ENCODE peak calls at places on chromosomes 4 and X, in seven cellular contexts. Q is ovary, T is upper lobe of left lung, E is H1, M is sigmoid colon, D is HepG2, O is A549. C is an unnamed sample.

GRCh38 chr4:85005865-85006377 is 39.4 kb upstream of the WDFY3 start:
- DNase-seq in Q (no peak), T (no peak), E (no peak), M (no peak), D (no peak), O (no peak), C (no peak)

GRCh38 chr4:8410641-8411271 is 29.8 kb downstream of the ACOX3 start:
- DNase-seq in Q (peak), T (peak), E (peak), M (no peak), D (peak), O (peak), C (no peak)

GRCh38 chrX:150940844-150941495 is 42.2 kb upstream of the HMGB3 start:
- DNase-seq in Q (no peak), T (no peak), E (no peak), M (no peak), D (no peak), O (no peak), C (no peak)

GRCh38 chr4:72555377-72555831 is 13.6 kb downstream of the ADAMTS3 start:
- DNase-seq in Q (no peak), T (no peak), E (no peak), M (no peak), D (no peak), O (no peak), C (no peak)

GRCh38 chrX:53481093-53481492 is 46.9 kb upstream of the HSD17B10 start:
- DNase-seq in Q (no peak), T (no peak), E (peak), M (no peak), D (no peak), O (peak), C (no peak)

GRCh38 chr4:116066711-116067245 is 953.4 kb upstream of the NDST4 start:
- DNase-seq in Q (no peak), T (no peak), E (no peak), M (no peak), D (no peak), O (no peak), C (no peak)

GRCh38 chr4:152999376-153000067 is 63.4 kb downstream of the FHDC1 start:
- DNase-seq in Q (no peak), T (no peak), E (no peak), M (no peak), D (no peak), O (no peak), C (no peak)

GRCh38 chr4:14856076-14856926 is 146.0 kb upstream of the CPEB2 start:
- DNase-seq in Q (no peak), T (peak), E (no peak), M (peak), D (peak), O (peak), C (peak)

GRCh38 chr4:73648478-73648877 is 28.2 kb upstream of the RASSF6 start:
- DNase-seq in Q (no peak), T (no peak), E (no peak), M (no peak), D (no peak), O (no peak), C (no peak)

GRCh38 chr4:15833801-15834200 is 55.7 kb downstream of the CD38 start:
- DNase-seq in Q (no peak), T (no peak), E (no peak), M (no peak), D (no peak), O (no peak), C (no peak)

GRCh38 chr4:88675543-88675942 is 22.1 kb downstream of the NAP1L5 start:
- DNase-seq in Q (no peak), T (no peak), E (no peak), M (no peak), D (no peak), O (no peak), C (no peak)

GRCh38 chr4:74659576-74660411 is 134.5 kb downstream of the BTC start:
- DNase-seq in Q (no peak), T (peak), E (no peak), M (no peak), D (peak), O (peak), C (no peak)

GRCh38 chr4:48681856-48682255 is 98.2 kb downstream of the FRYL start:
- DNase-seq in Q (no peak), T (no peak), E (no peak), M (no peak), D (peak), O (no peak), C (no peak)

GRCh38 chr4:87283151-87283550 is 39.5 kb downstream of the HSD17B13 start:
- DNase-seq in Q (no peak), T (no peak), E (no peak), M (no peak), D (no peak), O (no peak), C (no peak)

GRCh38 chr4:38583102-38583501 is 80.9 kb upstream of the KLF3 start:
- DNase-seq in Q (no peak), T (no peak), E (no peak), M (no peak), D (no peak), O (no peak), C (no peak)

GRCh38 chr4:121950212-121950679 is 1.6 kb downstream of the TRPC3 start:
- DNase-seq in Q (peak), T (peak), E (peak), M (peak), D (peak), O (peak), C (peak)

GRCh38 chrX:100478714-100479113 is 68.6 kb upstream of the PCDH19 start:
- DNase-seq in Q (no peak), T (no peak), E (no peak), M (no peak), D (no peak), O (no peak), C (no peak)

GRCh38 chr4:139606600-139607301 is 50.7 kb upstream of the SETD7 start:
- DNase-seq in Q (no peak), T (no peak), E (no peak), M (no peak), D (no peak), O (peak), C (no peak)

GRCh38 chr4:145670422-145670821 is 9.5 kb upstream of the C4orf51 start:
- DNase-seq in Q (no peak), T (no peak), E (no peak), M (no peak), D (no peak), O (no peak), C (no peak)

GRCh38 chr4:80156410-80156809 is 40.9 kb upstream of the PRDM8 start:
- DNase-seq in Q (no peak), T (no peak), E (no peak), M (no peak), D (no peak), O (no peak), C (no peak)

GRCh38 chr4:184120549-184121127 is 97.0 kb downstream of the ENPP6 start:
- DNase-seq in Q (no peak), T (no peak), E (no peak), M (no peak), D (no peak), O (no peak), C (peak)

GRCh38 chr4:139176299-139177048 is 544 bp downstream of the ELF2 start:
- DNase-seq in Q (peak), T (peak), E (peak), M (peak), D (peak), O (peak), C (peak)

GRCh38 chr4:95183656-95184408 is 364.9 kb downstream of the UNC5C start:
- DNase-seq in Q (no peak), T (no peak), E (no peak), M (no peak), D (no peak), O (no peak), C (no peak)

GRCh38 chr4:26062221-26062620 is 148.2 kb downstream of the SMIM20 start:
- DNase-seq in Q (no peak), T (no peak), E (no peak), M (no peak), D (no peak), O (no peak), C (no peak)

GRCh38 chr4:26000274-26000950 is 86.4 kb downstream of the SMIM20 start:
- DNase-seq in Q (no peak), T (no peak), E (peak), M (no peak), D (no peak), O (no peak), C (no peak)

GRCh38 chrX:119763175-119763574 is 4.8 kb downstream of the SOWAHD start:
- DNase-seq in Q (no peak), T (no peak), E (no peak), M (no peak), D (no peak), O (no peak), C (no peak)

GRCh38 chrX:150507251-150507856 is 61.1 kb upstream of the MTM1 start:
- DNase-seq in Q (peak), T (no peak), E (peak), M (no peak), D (no peak), O (no peak), C (no peak)

GRCh38 chr4:3285558-3286334 is 7.1 kb upstream of the RGS12 start:
- DNase-seq in Q (peak), T (peak), E (peak), M (no peak), D (peak), O (no peak), C (no peak)

GRCh38 chr4:72858328-72858727 is 211.2 kb downstream of the COX18 start:
- DNase-seq in Q (no peak), T (no peak), E (no peak), M (no peak), D (no peak), O (no peak), C (no peak)

GRCh38 chrX:97326456-97326855 is 442.7 kb downstream of the RPA4 start:
- DNase-seq in Q (no peak), T (no peak), E (no peak), M (no peak), D (no peak), O (no peak), C (no peak)

GRCh38 chr4:73912191-73912590 is 43.0 kb downstream of the CXCL1 start:
- DNase-seq in Q (no peak), T (no peak), E (no peak), M (no peak), D (no peak), O (no peak), C (no peak)

GRCh38 chrX:102976793-102977495 is 39.9 kb downstream of the RAB40AL start:
- DNase-seq in Q (no peak), T (no peak), E (no peak), M (no peak), D (no peak), O (no peak), C (no peak)

GRCh38 chr4:84681488-84682274 is 98.8 kb downstream of the CDS1 start:
- DNase-seq in Q (no peak), T (peak), E (no peak), M (no peak), D (peak), O (no peak), C (no peak)

GRCh38 chr4:66178901-66179300 is 508.6 kb upstream of the EPHA5 start:
- DNase-seq in Q (no peak), T (no peak), E (no peak), M (no peak), D (no peak), O (no peak), C (no peak)

GRCh38 chr4:83644677-83645639 is 109.0 kb downstream of the GPAT3 start:
- DNase-seq in Q (no peak), T (no peak), E (no peak), M (no peak), D (peak), O (peak), C (no peak)

GRCh38 chr4:142565771-142566170 is 280.3 kb downstream of the INPP4B start:
- DNase-seq in Q (no peak), T (no peak), E (no peak), M (no peak), D (no peak), O (no peak), C (no peak)

GRCh38 chr4:98430708-98431403 is 169.7 kb downstream of the RAP1GDS1 start:
- DNase-seq in Q (no peak), T (peak), E (no peak), M (no peak), D (no peak), O (peak), C (no peak)

GRCh38 chr4:98433608-98434198 is 172.5 kb downstream of the RAP1GDS1 start:
- DNase-seq in Q (no peak), T (no peak), E (no peak), M (no peak), D (no peak), O (no peak), C (no peak)

GRCh38 chr4:98434816-98435215 is 173.6 kb downstream of the RAP1GDS1 start:
- DNase-seq in Q (no peak), T (no peak), E (no peak), M (no peak), D (no peak), O (no peak), C (no peak)
- TF ChIP-seq POLR2A in Q (no peak), T (no peak), E (no peak), M (no peak), D (no peak), O (no peak), C (no peak)

GRCh38 chr4:98744372-98745150 is 86.2 kb upstream of the TSPAN5 start:
- DNase-seq in Q (no peak), T (no peak), E (no peak), M (no peak), D (no peak), O (no peak), C (no peak)

GRCh38 chr4:98746936-98747658 is 88.7 kb upstream of the TSPAN5 start:
- DNase-seq in Q (no peak), T (no peak), E (no peak), M (no peak), D (no peak), O (no peak), C (no peak)

GRCh38 chr4:98747659-98748091 is 89.3 kb upstream of the TSPAN5 start:
- DNase-seq in Q (no peak), T (peak), E (no peak), M (no peak), D (no peak), O (no peak), C (no peak)

GRCh38 chr4:98746530-98746929 is 88.1 kb upstream of the TSPAN5 start:
- DNase-seq in Q (no peak), T (no peak), E (no peak), M (no peak), D (no peak), O (no peak), C (no peak)

GRCh38 chr4:98745372-98745771 is 87.0 kb upstream of the TSPAN5 start:
- DNase-seq in Q (no peak), T (no peak), E (no peak), M (no peak), D (peak), O (no peak), C (no peak)
- TF ChIP-seq CTCF in Q (no peak), T (no peak), E (peak), M (no peak), D (peak), O (peak), C (no peak)

GRCh38 chrX:111090458-111090857 is 5.5 kb upstream of the PAK3 start:
- DNase-seq in Q (no peak), T (no peak), E (no peak), M (no peak), D (no peak), O (no peak), C (no peak)
- TF ChIP-seq EP300 in Q (no peak), T (no peak), E (no peak), M (no peak), D (no peak), O (no peak), C (no peak)

GRCh38 chr4:76589402-76589801 is 154.4 kb downstream of the SHROOM3 start:
- DNase-seq in Q (no peak), T (peak), E (no peak), M (no peak), D (no peak), O (no peak), C (no peak)

GRCh38 chr4:76590847-76591281 is 155.8 kb downstream of the SHROOM3 start:
- DNase-seq in Q (no peak), T (no peak), E (no peak), M (no peak), D (no peak), O (no peak), C (no peak)

GRCh38 chr4:76591992-76592391 is 157.0 kb downstream of the SHROOM3 start:
- DNase-seq in Q (no peak), T (no peak), E (no peak), M (no peak), D (no peak), O (no peak), C (no peak)

GRCh38 chr4:76588268-76588667 is 153.2 kb downstream of the SHROOM3 start:
- DNase-seq in Q (no peak), T (no peak), E (no peak), M (no peak), D (no peak), O (no peak), C (no peak)

DNA sequence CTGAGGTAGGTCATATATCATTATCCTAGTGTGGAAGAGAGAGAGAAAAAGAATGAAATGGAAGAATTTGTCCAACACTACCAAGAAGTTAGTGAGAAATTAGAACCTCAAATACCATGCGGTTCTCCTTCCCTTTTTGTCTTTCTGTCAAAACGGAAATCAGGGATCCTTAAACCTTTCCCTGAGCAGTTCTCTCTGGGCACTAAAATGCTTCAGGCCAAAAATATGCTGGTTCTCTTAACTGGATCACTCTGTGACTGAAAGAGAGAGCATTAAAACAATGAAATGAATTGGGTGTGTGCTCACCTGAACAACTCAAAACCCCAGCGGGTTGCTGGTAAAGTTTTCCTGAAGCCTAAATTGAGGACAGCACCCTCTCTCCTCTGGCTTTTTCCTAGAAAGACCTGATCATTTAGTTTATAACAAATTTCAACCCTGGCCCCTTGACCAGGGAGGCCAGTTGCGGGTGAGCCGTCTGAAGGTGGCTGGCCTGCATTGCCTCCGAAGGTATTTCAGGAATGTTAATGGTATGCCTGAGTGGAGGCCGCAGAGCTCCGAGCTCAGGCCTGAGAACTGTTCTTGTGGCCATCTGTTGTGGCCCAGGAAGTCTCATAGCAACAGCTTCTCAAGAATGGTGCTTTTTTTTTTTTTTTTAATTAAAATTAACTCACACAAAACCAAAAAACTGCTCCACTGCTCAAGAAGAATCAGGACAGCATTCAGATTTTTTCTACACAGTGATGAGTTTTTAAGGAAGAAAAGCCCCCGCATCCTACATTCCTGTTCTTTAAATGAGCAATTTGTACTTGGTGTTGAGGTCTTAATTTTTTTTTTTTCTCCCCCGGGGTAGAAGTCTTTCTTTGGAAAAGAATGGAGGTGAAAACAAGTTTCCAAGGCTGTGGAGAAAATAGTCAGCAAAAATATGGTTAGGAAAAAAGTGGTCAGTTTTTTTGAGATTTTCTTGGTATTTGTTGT is 155.1 kb downstream of the SHROOM3 start:
- DNase-seq in Q (peak), T (peak), E (peak), M (no peak), D (peak), O (peak), C (no peak)
- TF ChIP-seq POLR2A in Q (no peak), T (no peak), E (peak), M (no peak), D (no peak), O (no peak), C (no peak)